ENCODE peak calls at places on chromosomes 3 and 15, in nine cellular contexts. Y is GM04504; D is HFFc6; V is naive thymus-derived CD8-positive, alpha-beta T cell; R is body of pancreas; S is non-pigmented ciliary epithelial cell; E is KG1; G is fibroblast of the aortic adventitia; M is AG09319. L is an unnamed sample.

GRCh38 chr3:185420762-185421161 is 57.8 kb downstream of the MAP3K13 start:
- DNase-seq in Y (no peak), D (no peak), V (no peak), R (peak; percentile 81), S (no peak), E (no peak), G (peak; percentile 35), M (no peak), L (peak; percentile 40)

GRCh38 chr3:142595581-142595950 is 627 bp upstream of the PLS1 start:
- DNase-seq in Y (peak; percentile 21), D (peak; percentile 72), V (peak; percentile 4), R (peak; percentile 34), S (peak; percentile 93), E (no peak), G (peak; percentile 77), M (no peak), L (peak; percentile 77)

GRCh38 chr15:20345401-20345958 is 196.1 kb downstream of the GOLGA6L6 start:
- DNase-seq in Y (no peak), D (no peak), V (no peak), R (no peak), S (no peak), E (no peak), G (no peak), M (no peak), L (no peak)

GRCh38 chr3:2110597-2111117 is 12.0 kb downstream of the CNTN4 start:
- DNase-seq in Y (no peak), D (no peak), V (no peak), R (no peak), S (no peak), E (no peak), G (no peak), M (no peak), L (no peak)

GRCh38 chr3:29906906-29907305 is 626.0 kb downstream of the RBMS3 start:
- DNase-seq in Y (no peak), D (no peak), V (no peak), R (no peak), S (no peak), E (no peak), G (no peak), M (no peak), L (no peak)

GRCh38 chr3:141913150-141913811 is 36.8 kb downstream of the ATP1B3 start:
- DNase-seq in Y (peak; percentile 19), D (peak; percentile 68), V (peak; percentile 48), R (peak; percentile 26), S (no peak), E (peak; percentile 39), G (peak; percentile 78), M (peak; percentile 14), L (peak; percentile 47)

GRCh38 chr3:7821858-7822257 is 679.8 kb upstream of the LMCD1 start:
- DNase-seq in Y (no peak), D (no peak), V (no peak), R (no peak), S (no peak), E (no peak), G (no peak), M (no peak), L (no peak)

GRCh38 chr15:76060098-76060989 is 559 bp downstream of the TMEM266 start:
- DNase-seq in Y (no peak), D (no peak), V (no peak), R (no peak), S (no peak), E (no peak), G (peak; percentile 3), M (no peak), L (no peak)

GRCh38 chr3:58528629-58529028 is 8.4 kb downstream of the ACOX2 start:
- DNase-seq in Y (no peak), D (peak; percentile 15), V (no peak), R (peak; percentile 77), S (no peak), E (no peak), G (peak; percentile 37), M (no peak), L (no peak)

GRCh38 chr3:185558395-185558794 is 6.0 kb upstream of the LIPH start:
- DNase-seq in Y (no peak), D (no peak), V (no peak), R (peak; percentile 70), S (no peak), E (no peak), G (no peak), M (no peak), L (peak; percentile 90)

L was measured in LoVo.